ENCODE peak calls at places on chromosomes 5 and 9, in five cellular contexts. N is heart right ventricle, C is hepatocyte, X is left ventricle myocardium inferior, B is lung. E is an unnamed sample. For H3K4me1, the result is how much of the 10 kb centered on the place peaks cover.

GRCh38 chr5:81759632-81760005 is 8.7 kb upstream of the SSBP2 start:
- DNase-seq in N (no peak), C (no peak), X (no peak), B (no peak), E (no peak)

GRCh38 chr5:154077692-154078091 is 38.9 kb downstream of the MFAP3 start:
- DNase-seq in N (no peak), C (peak), X (peak), B (peak), E (no peak)

GRCh38 chr9:91690540-91691249 is 259.3 kb downstream of the ROR2 start:
- DNase-seq in N (no peak), C (no peak), X (no peak), B (no peak), E (no peak)

GRCh38 chr5:3594514-3595101 is 1.0 kb upstream of the IRX1 start:
- DNase-seq in N (no peak), C (peak), X (no peak), B (peak), E (no peak)

GRCh38 chr9:137278061-137278912 is 761 bp downstream of the TOR4A start:
- DNase-seq in N (peak), C (peak), X (no peak), B (no peak), E (no peak)

GRCh38 chr9:18071651-18072060 is 402.3 kb upstream of the ADAMTSL1 start:
- DNase-seq in N (no peak), C (no peak), X (no peak), B (no peak), E (peak)

GRCh38 chr5:158273035-158273434 is 414.1 kb upstream of the CLINT1 start:
- DNase-seq in N (no peak), C (no peak), X (no peak), B (no peak), E (no peak)

GRCh38 chr5:10762178-10762775 is 1.2 kb upstream of the DAP start:
- DNase-seq in N (peak), C (peak), X (peak), B (peak), E (peak)

GRCh38 chr5:157710887-157711286 is 20.3 kb upstream of the THG1L start:
- DNase-seq in N (no peak), C (no peak), X (no peak), B (no peak), E (no peak)

GRCh38 chr5:1749346-1750124 is 50.1 kb downstream of the MRPL36 start:
- DNase-seq in N (no peak), C (no peak), X (no peak), B (no peak), E (no peak)

GRCh38 chr9:77909306-77909705 is 122.3 kb downstream of the GNAQ start:
- DNase-seq in N (no peak), C (no peak), X (no peak), B (no peak), E (no peak)

GRCh38 chr9:97696823-97697601 is at the start of gene XPA:
- DNase-seq in N (peak), C (peak), X (peak), B (peak), E (peak)

GRCh38 chr9:97696025-97696822 is 916 bp downstream of the XPA start:
- DNase-seq in N (no peak), C (no peak), X (no peak), B (no peak), E (no peak)

GRCh38 chr9:97697837-97698236 is 697 bp upstream of the XPA start:
- DNase-seq in N (no peak), C (no peak), X (no peak), B (no peak), E (no peak)

GRCh38 chr9:97695390-97695789 is 1.8 kb downstream of the XPA start:
- DNase-seq in N (no peak), C (no peak), X (no peak), B (no peak), E (no peak)

DNA sequence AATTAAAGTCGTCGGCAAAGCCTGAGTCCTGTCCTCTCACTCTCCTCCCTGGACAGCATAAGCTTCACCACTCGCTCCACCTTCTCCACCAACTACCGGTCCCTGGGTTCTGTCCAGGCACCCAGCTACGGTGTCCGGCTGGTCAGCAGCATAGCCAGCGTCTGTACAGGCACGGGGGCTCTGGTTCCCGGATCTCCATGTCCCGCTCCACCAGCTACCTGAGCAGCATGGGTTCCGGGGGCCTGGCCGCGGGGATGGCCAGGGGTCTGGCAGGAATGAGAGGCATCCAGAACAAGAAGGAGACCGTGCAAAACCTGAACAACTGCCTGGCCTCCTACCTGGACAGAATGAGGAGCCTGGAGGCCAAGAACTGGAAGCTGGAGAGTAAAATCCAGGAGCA is 1.7 kb upstream of the XPA start:
- DNase-seq in N (no peak), C (no peak), X (no peak), B (no peak), E (no peak)
- H3K4me1 ChIP-seq in N (under half), C (under half), X (under half), B (under half), E (under half)

GRCh38 chr9:88536951-88537742 is 2.2 kb downstream of the NXNL2 start:
- DNase-seq in N (peak), C (no peak), X (no peak), B (no peak), E (peak)

GRCh38 chr9:88533951-88534455 is 975 bp upstream of the NXNL2 start:
- DNase-seq in N (peak), C (peak), X (peak), B (peak), E (peak)

GRCh38 chr9:88534456-88535225 is at the start of gene NXNL2:
- DNase-seq in N (peak), C (peak), X (peak), B (peak), E (peak)

GRCh38 chr9:88535932-88536324 is 950 bp downstream of the NXNL2 start:
- DNase-seq in N (peak), C (no peak), X (no peak), B (no peak), E (no peak)

DNA sequence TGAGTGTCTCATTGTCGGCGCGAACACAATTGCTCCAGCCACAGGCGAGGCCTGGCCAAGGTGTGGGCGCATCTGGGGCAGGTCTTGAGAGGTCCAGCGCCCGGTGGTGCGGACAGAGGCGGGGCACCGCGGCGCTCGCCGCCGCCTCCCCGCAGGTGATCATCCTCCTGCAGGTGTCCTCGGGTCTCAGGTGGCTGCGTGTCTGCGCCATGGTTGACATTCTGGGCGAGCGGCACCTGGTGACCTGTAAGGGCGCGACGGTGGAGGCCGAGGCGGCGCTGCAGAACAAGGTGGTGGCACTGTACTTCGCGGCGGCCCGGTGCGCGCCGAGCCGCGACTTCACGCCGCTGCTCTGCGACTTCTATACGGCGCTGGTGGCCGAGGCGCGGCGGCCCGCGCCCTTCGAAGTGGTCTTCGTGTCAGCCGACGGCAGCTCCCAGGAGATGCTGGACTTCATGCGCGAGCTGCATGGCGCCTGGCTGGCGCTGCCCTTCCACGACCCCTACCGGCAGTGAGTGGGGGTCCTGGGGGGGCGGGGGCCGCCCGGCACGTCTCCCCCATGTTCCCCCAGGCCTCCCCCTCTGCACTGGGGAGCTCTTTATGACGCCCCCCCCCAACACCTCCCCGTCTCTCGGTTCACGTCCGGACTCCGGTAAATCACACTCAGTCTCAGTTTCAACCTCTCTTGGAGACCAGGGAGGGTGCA is 401 bp downstream of the NXNL2 start:
- DNase-seq in N (peak), C (peak), X (no peak), B (no peak), E (no peak)
- TF ChIP-seq CTCF in N (no peak), C (peak), X (no peak), B (no peak), E (no peak)

GRCh38 chr9:114902773-114903589 is 27.4 kb downstream of the TNFSF8 start:
- DNase-seq in N (no peak), C (no peak), X (no peak), B (no peak), E (no peak)

GRCh38 chr9:114898741-114899140 is 31.6 kb downstream of the TNFSF8 start:
- DNase-seq in N (peak), C (no peak), X (peak), B (no peak), E (peak)

GRCh38 chr9:114905160-114905940 is 25.0 kb downstream of the TNFSF8 start:
- DNase-seq in N (no peak), C (no peak), X (no peak), B (no peak), E (no peak)

GRCh38 chr9:114899461-114899860 is 30.9 kb downstream of the TNFSF8 start:
- DNase-seq in N (no peak), C (no peak), X (no peak), B (no peak), E (no peak)

DNA sequence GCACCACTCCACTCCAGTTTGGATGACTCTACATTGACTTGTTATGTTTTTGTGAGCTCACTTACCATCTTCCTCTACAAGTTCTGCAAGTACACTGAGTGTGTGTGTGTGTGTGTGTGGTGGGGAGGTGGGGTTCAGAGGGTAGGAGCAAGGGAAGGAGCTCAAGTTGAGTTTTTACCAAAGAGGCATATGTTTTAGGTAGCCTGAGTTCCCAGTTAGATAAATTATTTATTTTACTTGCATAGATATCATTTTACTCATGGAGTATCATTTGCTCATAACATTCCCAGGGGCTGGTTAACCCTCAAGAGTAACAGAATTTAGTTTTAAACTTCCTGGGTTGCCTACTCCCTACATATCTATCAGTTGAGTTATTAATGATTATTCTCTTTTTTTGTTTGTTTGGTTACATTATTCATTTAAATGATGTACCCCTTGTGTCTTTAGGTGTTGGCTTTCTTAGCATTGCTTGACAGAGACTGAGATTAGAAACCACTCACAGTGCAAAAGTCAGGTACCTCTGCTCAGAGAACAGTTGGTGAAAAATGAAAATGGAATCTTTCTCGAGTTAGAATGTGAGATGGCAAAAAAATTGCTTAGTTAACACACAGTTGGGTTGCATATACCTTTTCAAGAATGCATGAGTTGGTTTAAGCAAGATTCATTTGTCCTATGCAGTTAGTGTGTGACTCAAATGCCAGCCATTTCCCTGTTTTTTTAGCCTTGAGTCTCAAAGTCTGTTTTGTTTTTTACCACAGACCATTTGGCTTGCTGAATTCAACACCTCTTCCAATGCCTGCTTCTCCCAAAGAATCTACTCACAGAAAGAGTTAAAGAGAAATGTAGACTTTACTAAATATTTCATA is 29.2 kb downstream of the TNFSF8 start:
- DNase-seq in N (no peak), C (no peak), X (no peak), B (no peak), E (no peak)
- H3K4me1 ChIP-seq in N (under half), C (under half), X (under half), B (under half), E (under half)

GRCh38 chr9:130237763-130238524 is 27.6 kb upstream of the HMCN2 start:
- DNase-seq in N (no peak), C (no peak), X (no peak), B (peak), E (no peak)

GRCh38 chr9:130234340-130235260 is 31.0 kb upstream of the HMCN2 start:
- DNase-seq in N (no peak), C (no peak), X (no peak), B (no peak), E (no peak)

GRCh38 chr9:130237071-130237470 is 28.5 kb upstream of the HMCN2 start:
- DNase-seq in N (no peak), C (no peak), X (no peak), B (no peak), E (no peak)

GRCh38 chr9:130235558-130236435 is 29.8 kb upstream of the HMCN2 start:
- DNase-seq in N (peak), C (peak), X (peak), B (peak), E (peak)

GRCh38 chr9:130236436-130236985 is 29.0 kb upstream of the HMCN2 start:
- DNase-seq in N (no peak), C (no peak), X (no peak), B (no peak), E (no peak)
- TF ChIP-seq CTCF in N (peak), C (no peak), X (peak), B (no peak), E (no peak)

GRCh38 chr5:80240368-80240986 is 15.4 kb downstream of the SERINC5 start:
- DNase-seq in N (no peak), C (no peak), X (no peak), B (no peak), E (no peak)

GRCh38 chr5:80237243-80237642 is 18.6 kb downstream of the SERINC5 start:
- DNase-seq in N (no peak), C (no peak), X (no peak), B (no peak), E (no peak)

GRCh38 chr5:80238778-80239679 is 16.8 kb downstream of the SERINC5 start:
- DNase-seq in N (peak), C (no peak), X (peak), B (peak), E (peak)

GRCh38 chr5:80238078-80238477 is 17.8 kb downstream of the SERINC5 start:
- DNase-seq in N (no peak), C (no peak), X (no peak), B (no peak), E (no peak)

DNA sequence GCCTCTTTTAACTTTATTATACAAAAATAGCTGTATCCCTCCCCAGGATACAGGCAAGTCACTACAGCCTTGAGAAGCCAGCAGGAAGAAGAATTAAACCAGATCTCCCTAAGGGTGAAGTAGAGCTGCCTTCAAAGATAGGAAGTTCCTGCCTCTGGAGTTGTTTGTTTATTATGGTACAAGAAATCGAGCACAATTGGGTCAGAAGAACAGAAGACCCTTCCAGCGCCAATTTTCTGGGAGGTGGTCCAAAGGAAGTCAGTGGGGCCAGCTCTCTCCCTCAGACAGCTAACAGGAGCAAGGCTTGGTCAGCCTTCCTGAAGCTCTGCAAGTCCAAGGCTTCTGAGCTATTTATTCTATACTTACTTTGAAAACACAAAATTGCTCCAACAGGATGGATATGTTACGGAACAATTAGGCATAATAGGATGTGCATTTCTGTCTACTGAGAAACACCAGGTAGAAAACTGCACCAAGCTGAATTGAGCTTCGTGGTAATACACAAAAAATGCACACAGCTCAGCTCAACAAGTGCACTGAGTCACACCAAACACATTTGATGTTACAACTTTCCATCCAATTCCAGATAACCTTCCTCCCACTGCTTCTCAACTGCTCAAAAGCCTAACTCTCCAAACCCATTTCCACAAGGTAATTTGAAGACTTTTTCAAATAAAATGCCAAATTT is 16.0 kb downstream of the SERINC5 start:
- DNase-seq in N (no peak), C (no peak), X (no peak), B (no peak), E (peak)
- H3K4me1 ChIP-seq in N (under half), C (under half), X (under half), B (under half), E (under half)

DNA sequence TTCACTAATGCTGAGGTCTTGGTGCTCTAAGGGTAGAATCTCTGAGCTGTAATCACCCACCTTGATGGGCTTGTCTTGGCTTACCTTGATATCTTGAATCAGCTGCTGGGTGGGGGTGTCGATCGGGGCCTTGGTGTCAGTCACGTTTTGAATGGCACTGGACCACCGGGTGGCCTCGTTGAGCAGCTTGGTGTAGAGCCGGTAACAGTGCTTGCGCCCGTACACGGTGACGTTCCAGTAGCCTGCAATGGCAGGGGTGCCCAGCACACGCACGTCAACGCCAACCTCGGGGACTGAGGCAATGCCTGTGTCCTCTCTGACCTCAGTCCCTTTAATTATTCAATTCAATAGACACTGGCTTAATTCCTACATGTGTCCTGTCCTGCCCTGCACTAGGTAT is 63.1 kb upstream of the RETREG1 start:
- DNase-seq in N (no peak), C (no peak), X (no peak), B (no peak), E (no peak)
- TF ChIP-seq CTCF in N (no peak), C (peak), X (no peak), B (no peak), E (no peak)

GRCh38 chr5:68270576-68270975 is 55.0 kb downstream of the PIK3R1 start:
- DNase-seq in N (no peak), C (no peak), X (no peak), B (no peak), E (no peak)
- H3K4me1 ChIP-seq in N (half or more), C (under half), X (half or more), B (under half), E (under half)

GRCh38 chr9:21994526-21994995 is at the start of gene CDKN2B-AS1:
- DNase-seq in N (peak), C (peak), X (no peak), B (no peak), E (peak)
- TF ChIP-seq CTCF in N (no peak), C (no peak), X (no peak), B (no peak), E (no peak)

GRCh38 chr9:130191068-130191748 is 19.0 kb downstream of the NCS1 start:
- DNase-seq in N (no peak), C (no peak), X (no peak), B (no peak), E (no peak)

GRCh38 chr9:130188860-130189481 is 16.8 kb downstream of the NCS1 start:
- DNase-seq in N (no peak), C (no peak), X (no peak), B (no peak), E (no peak)

GRCh38 chr9:130191749-130192120 is 19.5 kb downstream of the NCS1 start:
- DNase-seq in N (no peak), C (no peak), X (no peak), B (no peak), E (no peak)

GRCh38 chr9:130187523-130187846 is 15.3 kb downstream of the NCS1 start:
- DNase-seq in N (no peak), C (no peak), X (no peak), B (no peak), E (no peak)

GRCh38 chr9:130189840-130190239 is 17.6 kb downstream of the NCS1 start:
- DNase-seq in N (no peak), C (no peak), X (no peak), B (no peak), E (no peak)
- H3K4me1 ChIP-seq in N (under half), C (under half), X (under half), B (under half), E (under half)

DNA sequence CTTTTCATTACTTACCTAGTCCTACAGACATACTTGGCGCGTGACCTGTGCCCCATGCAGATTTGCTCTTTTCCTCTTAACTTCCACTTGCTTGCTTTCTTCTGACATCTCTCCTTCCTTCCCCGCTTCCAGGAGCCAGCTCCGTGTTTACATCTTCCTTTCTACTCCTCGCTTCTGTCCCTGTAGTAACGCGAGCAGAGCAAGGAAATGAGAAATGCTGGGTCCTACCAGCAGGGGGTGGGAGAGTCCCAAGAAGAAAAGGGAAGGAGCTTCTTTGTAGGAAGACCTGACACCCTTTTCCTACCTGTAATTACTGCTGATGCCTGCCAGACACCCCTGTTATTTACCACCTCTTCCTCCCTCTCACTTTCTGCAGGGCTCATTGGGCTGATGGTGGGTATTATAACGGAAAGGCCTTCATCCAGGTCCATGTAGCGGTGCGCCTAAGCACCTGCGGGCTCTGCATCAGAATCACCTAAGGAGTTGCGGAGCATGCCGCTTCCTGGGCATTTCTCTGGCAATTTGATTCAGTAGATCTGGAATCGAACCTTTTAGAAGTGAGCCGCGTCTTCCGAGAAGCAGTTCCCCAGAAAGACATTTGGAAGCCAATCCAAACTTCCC is 1260.8 kb upstream of the WWC1 start:
- DNase-seq in N (no peak), C (peak), X (no peak), B (no peak), E (peak)
- TF ChIP-seq CTCF in N (no peak), C (peak), X (peak), B (no peak), E (no peak)

E was measured in testis.